ENCODE peak calls at places on chromosomes 4 and X, in eight cellular contexts. U is thoracic aorta, Q is pancreas, M is AG10803, A is brain microvascular endothelial cell, E is kidney epithelial cell, O is right lobe of liver, P is osteoblast. G is an unnamed sample.

GRCh38 chrX:37380920-37381319 is 31.8 kb downstream of the PRRG1 start:
- DNase-seq in U (no peak), Q (peak; percentile 28), M (peak; percentile 21), A (peak; percentile 83), E (peak; percentile 63), O (no peak), P (no peak), G (no peak)

GRCh38 chr4:156830356-156830755 is 141.2 kb downstream of the PDGFC start:
- DNase-seq in U (no peak), Q (no peak), M (peak; percentile 85), A (peak; percentile 71), E (no peak), O (no peak), P (peak; percentile 81), G (no peak)

GRCh38 chrX:38107028-38107427 is 100.7 kb downstream of the SYTL5 start:
- DNase-seq in U (no peak), Q (no peak), M (no peak), A (no peak), E (no peak), O (no peak), P (no peak), G (no peak)

GRCh38 chr4:72006576-72006975 is 25.2 kb upstream of the NPFFR2 start:
- DNase-seq in U (no peak), Q (no peak), M (peak; percentile 48), A (peak; percentile 40), E (peak; percentile 79), O (no peak), P (no peak), G (peak; percentile 33)

GRCh38 chrX:136215559-136215958 is 35.6 kb downstream of the MAP7D3 start:
- DNase-seq in U (no peak), Q (no peak), M (peak; percentile 69), A (no peak), E (no peak), O (no peak), P (no peak), G (no peak)

GRCh38 chr4:1169171-1169671 is 3.2 kb downstream of the SPON2 start:
- DNase-seq in U (no peak), Q (no peak), M (no peak), A (no peak), E (no peak), O (no peak), P (peak; percentile 67), G (no peak)

GRCh38 chr4:139210486-139210885 is 33.5 kb upstream of the ELF2 start:
- DNase-seq in U (no peak), Q (no peak), M (no peak), A (no peak), E (no peak), O (no peak), P (no peak), G (no peak)

GRCh38 chr4:146633471-146633800 is 5.3 kb upstream of the POU4F2 start:
- DNase-seq in U (no peak), Q (no peak), M (no peak), A (no peak), E (no peak), O (no peak), P (no peak), G (no peak)

GRCh38 chrX:47936224-47936939 is 67.4 kb downstream of the ZNF182 start:
- DNase-seq in U (no peak), Q (no peak), M (no peak), A (no peak), E (no peak), O (no peak), P (peak; percentile 55), G (no peak)

GRCh38 chr4:37389369-37389765 is 144.8 kb downstream of the NWD2 start:
- DNase-seq in U (no peak), Q (no peak), M (no peak), A (no peak), E (no peak), O (no peak), P (no peak), G (no peak)

GRCh38 chr4:123593655-123594054 is 197.1 kb downstream of the SPRY1 start:
- DNase-seq in U (no peak), Q (no peak), M (no peak), A (no peak), E (no peak), O (no peak), P (no peak), G (no peak)

GRCh38 chrX:136812286-136812685 is 31.6 kb upstream of the ARHGEF6 start:
- DNase-seq in U (no peak), Q (no peak), M (peak; percentile 59), A (no peak), E (no peak), O (no peak), P (no peak), G (no peak)

GRCh38 chr4:76752911-76753494 is 144.9 kb downstream of the SOWAHB start:
- DNase-seq in U (peak; percentile 35), Q (no peak), M (peak; percentile 100), A (peak; percentile 97), E (peak; percentile 94), O (no peak), P (peak; percentile 89), G (peak; percentile 71)

GRCh38 chrX:9231491-9231890 is 197.6 kb upstream of the FAM9B start:
- DNase-seq in U (no peak), Q (no peak), M (peak; percentile 19), A (peak; percentile 3), E (no peak), O (no peak), P (no peak), G (no peak)

GRCh38 chr4:119300072-119300387 is 21.9 kb downstream of the FABP2 start:
- DNase-seq in U (no peak), Q (peak; percentile 63), M (peak; percentile 75), A (peak; percentile 64), E (no peak), O (peak; percentile 61), P (peak; percentile 67), G (no peak)

GRCh38 chr4:103199009-103199408 is 866 bp upstream of the CENPE start:
- DNase-seq in U (no peak), Q (no peak), M (no peak), A (no peak), E (no peak), O (no peak), P (no peak), G (no peak)
- H3K4me3 ChIP-seq in U (peak overlapping the region; percentile 83), Q (peak overlapping the region; percentile 52), M (peak overlapping the region; percentile 80), A (peak overlapping the region; percentile 75), E (no peak overlapping the region), O (peak overlapping the region; percentile 75), P (peak overlapping the region; percentile 90), G (peak overlapping the region; percentile 93)

DNA sequence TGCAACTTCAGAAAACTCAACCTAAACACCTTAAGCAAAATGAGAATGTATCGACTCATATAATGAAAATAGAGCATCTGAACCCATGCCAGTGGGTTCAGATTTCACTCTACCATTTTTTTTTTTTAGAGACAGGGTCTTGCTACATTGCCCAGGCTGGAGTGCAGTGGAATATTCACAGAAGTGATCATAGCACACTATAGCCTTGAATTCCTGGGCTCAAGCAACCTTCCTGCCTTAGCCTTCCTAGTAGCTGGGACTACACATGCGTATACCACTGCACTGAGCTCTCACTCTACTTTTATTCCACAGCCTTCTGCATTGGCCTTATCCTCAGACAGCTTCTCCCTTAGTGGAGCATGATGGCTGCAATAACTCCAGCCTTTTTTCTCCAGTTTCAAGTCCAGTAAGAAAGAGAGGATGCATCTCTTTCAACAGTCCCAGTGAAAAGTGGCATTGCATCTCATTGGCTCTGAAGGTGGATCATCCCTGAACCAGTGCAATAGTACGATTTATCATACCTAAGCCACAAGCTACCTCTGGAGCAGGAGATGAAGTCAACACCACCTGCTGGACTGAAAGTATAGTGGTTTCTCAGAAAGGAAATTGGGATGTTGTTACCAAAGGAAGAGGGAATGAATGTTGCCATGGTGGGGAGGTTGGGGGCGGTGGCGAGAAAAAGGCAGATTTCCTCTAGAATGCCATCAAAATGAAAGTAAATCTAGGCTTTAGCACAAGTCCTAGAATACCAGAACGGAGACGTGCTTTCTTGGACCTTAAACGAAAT is 2.0 kb upstream of the SOD3 start:
- DNase-seq in U (no peak), Q (no peak), M (no peak), A (peak; percentile 29), E (no peak), O (no peak), P (no peak), G (no peak)
- TF ChIP-seq CTCF in U (no peak), Q (no peak), M (peak; percentile 46), A (peak; percentile 63), E (peak; percentile 47), O (no peak), P (peak; percentile 46), G (peak; percentile 58)

DNA sequence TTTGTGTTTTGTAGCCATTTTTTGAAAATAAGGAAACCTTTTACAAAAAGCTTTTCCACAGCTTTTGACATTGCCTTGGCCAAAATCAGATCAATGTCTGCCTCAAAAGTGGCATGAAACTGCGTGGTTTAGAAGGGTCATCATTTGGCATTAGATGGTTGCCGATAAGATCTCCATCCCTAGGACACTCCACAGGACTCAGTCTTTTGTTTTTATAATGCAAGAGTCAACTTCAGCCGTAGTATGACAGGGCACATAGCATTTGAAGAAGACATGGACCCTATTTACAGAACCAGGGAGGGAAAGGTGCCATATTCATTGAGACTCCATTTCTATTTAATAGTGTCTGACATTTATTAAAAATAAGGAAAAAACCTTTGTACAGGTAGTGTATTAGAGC is 1.3 kb downstream of the RTL8A start:
- DNase-seq in U (no peak), Q (no peak), M (no peak), A (no peak), E (no peak), O (no peak), P (peak; percentile 75), G (no peak)
- H3K4me3 ChIP-seq in U (peak overlapping the region; percentile 78), Q (peak overlapping the region; percentile 44), M (peak overlapping the region; percentile 70), A (peak overlapping the region; percentile 63), E (peak overlapping the region; percentile 50), O (no peak overlapping the region), P (peak overlapping the region; percentile 75), G (peak overlapping the region; percentile 58)

GRCh38 chrX:134671207-134671750 is 13.0 kb upstream of the PLAC1 start:
- DNase-seq in U (no peak), Q (no peak), M (no peak), A (no peak), E (no peak), O (no peak), P (no peak), G (no peak)

GRCh38 chrX:134669378-134670098 is 11.3 kb upstream of the PLAC1 start:
- DNase-seq in U (no peak), Q (peak; percentile 33), M (peak; percentile 95), A (peak; percentile 85), E (no peak), O (no peak), P (peak; percentile 85), G (no peak)

GRCh38 chrX:134673123-134673522 is 14.9 kb upstream of the PLAC1 start:
- DNase-seq in U (no peak), Q (no peak), M (no peak), A (no peak), E (no peak), O (no peak), P (no peak), G (no peak)

GRCh38 chrX:134672101-134672500 is 13.8 kb upstream of the PLAC1 start:
- DNase-seq in U (no peak), Q (no peak), M (no peak), A (no peak), E (no peak), O (no peak), P (no peak), G (no peak)

DNA sequence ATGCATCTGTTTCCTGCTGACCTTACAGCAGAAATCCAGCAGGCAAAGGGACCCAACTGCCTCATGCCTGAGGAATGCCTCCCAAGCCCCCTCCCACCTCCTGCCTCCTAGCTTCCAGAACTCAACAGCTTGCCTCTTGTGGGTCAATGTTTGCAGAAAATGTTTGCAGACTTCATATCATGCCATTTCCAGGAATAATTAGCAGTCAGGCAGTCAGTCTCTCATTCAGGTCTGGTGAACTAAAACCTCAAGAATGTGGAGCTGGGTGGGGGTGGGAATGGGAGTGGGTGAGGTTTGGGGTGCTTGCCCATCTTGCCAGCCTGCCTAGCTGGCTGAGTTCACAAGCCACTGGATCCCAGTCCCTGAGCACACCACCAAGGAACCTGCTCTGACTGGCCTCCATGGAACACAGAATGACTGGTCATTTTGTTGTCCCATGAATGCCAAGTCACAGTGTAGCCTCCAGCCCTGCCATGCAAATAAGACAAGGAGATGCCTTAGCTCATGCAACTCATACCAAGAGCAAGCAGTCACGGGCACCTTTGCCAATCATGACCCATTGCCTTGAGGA is 12.1 kb upstream of the PLAC1 start:
- DNase-seq in U (no peak), Q (peak; percentile 68), M (peak; percentile 92), A (peak; percentile 29), E (peak; percentile 67), O (no peak), P (peak; percentile 82), G (peak; percentile 52)
- TF ChIP-seq CTCF in U (no peak), Q (no peak), M (peak; percentile 6), A (no peak), E (no peak), O (no peak), P (no peak), G (no peak)

G was measured in retinal pigment epithelial cell.